ENCODE peak calls at places on chromosomes 2 and 18, in nine cellular contexts. G is bronchial epithelial cell; L is stimulated activated CD4-positive, alpha-beta T cell treated with anti-CD3 and anti-CD28 coated beads, Interleukin-1b, Interleukin-23, amount 100 ng/mL, for 4 hours; I is aorta; V is sigmoid colon; D is T-helper 2 cell; E is PC-9; U is islet precursor cell; K is head of caudate nucleus. C is an unnamed sample.

GRCh38 chr18:9366126-9366714 is 31.6 kb downstream of the TWSG1 start:
- DNase-seq in V (no peak), K (peak), E (no peak), I (no peak), L (no peak), U (peak), G (peak), D (no peak), C (peak)

GRCh38 chr2:20439503-20439902 is 7.4 kb upstream of the RHOB start:
- DNase-seq in U (peak), L (no peak), E (no peak), D (no peak), V (peak), I (no peak), K (no peak), G (no peak), C (no peak)

GRCh38 chr18:532023-532422 is 31.5 kb upstream of the COLEC12 start:
- DNase-seq in I (no peak), E (no peak), U (no peak), K (no peak), V (no peak), G (peak), L (no peak), D (no peak), C (peak)

GRCh38 chr18:11108956-11109355 is 40.4 kb downstream of the PIEZO2 start:
- DNase-seq in U (no peak), L (no peak), G (no peak), I (no peak), D (no peak), E (no peak), K (no peak), V (no peak), C (no peak)

GRCh38 chr2:220396287-220396686 is 768.9 kb downstream of the SLC4A3 start:
- DNase-seq in D (no peak), L (no peak), I (no peak), U (no peak), G (peak), E (no peak), K (no peak), V (no peak), C (peak)

GRCh38 chr2:47172156-47172921 is 17.2 kb upstream of the STPG4 start:
- DNase-seq in U (no peak), L (no peak), E (peak), V (no peak), D (no peak), I (no peak), K (no peak), G (no peak), C (no peak)

GRCh38 chr18:76412010-76412817 is 82.8 kb downstream of the ZNF516 start:
- DNase-seq in I (no peak), V (peak), U (peak), K (no peak), E (no peak), D (no peak), G (no peak), L (no peak), C (no peak)

GRCh38 chr2:85243101-85244072 is 84.4 kb downstream of the TGOLN2 start:
- DNase-seq in U (peak), D (no peak), G (no peak), I (peak), K (peak), V (peak), E (no peak), L (no peak), C (no peak)

GRCh38 chr18:5982332-5982731 is 87.0 kb upstream of the TMEM200C start:
- DNase-seq in V (no peak), E (no peak), I (no peak), K (no peak), U (no peak), G (no peak), D (no peak), L (no peak), C (no peak)

GRCh38 chr18:9814431-9814830 is 71.3 kb upstream of the TXNDC2 start:
- DNase-seq in V (no peak), U (no peak), G (peak), K (no peak), E (peak), L (no peak), I (no peak), D (no peak), C (peak)

GRCh38 chr2:11371099-11371937 is 26.9 kb upstream of the ROCK2 start:
- DNase-seq in L (no peak), K (no peak), G (no peak), V (no peak), D (no peak), U (no peak), E (no peak), I (no peak), C (no peak)

GRCh38 chr18:50275503-50276036 is 5.8 kb downstream of the MBD1 start:
- DNase-seq in I (no peak), E (no peak), U (no peak), V (no peak), G (no peak), K (no peak), D (no peak), L (no peak), C (no peak)